ENCODE peak calls at places on chromosome 2, in five cellular contexts. Z is HL-60, C is right atrium auricular region, Y is GM23338, F is tibial artery. U is an unnamed sample.

GRCh38 chr2:62415019-62415431 is 91.0 kb downstream of the TMEM17 start:
- DNase-seq in Z (peak), C (no peak), Y (no peak), F (no peak), U (no peak)

GRCh38 chr2:109459485-109459884 is 154.3 kb downstream of the SEPTIN10 start:
- DNase-seq in Z (no peak), C (no peak), Y (no peak), F (peak), U (no peak)

GRCh38 chr2:130252880-130253645 is 54.8 kb upstream of the TUBA3E start:
- DNase-seq in Z (no peak), C (no peak), Y (peak), F (no peak), U (peak)

GRCh38 chr2:235343869-235344268 is 150.0 kb upstream of the AGAP1 start:
- DNase-seq in Z (no peak), C (no peak), Y (no peak), F (no peak), U (no peak)

GRCh38 chr2:119028327-119029174 is 86.6 kb downstream of the MARCO start:
- DNase-seq in Z (peak), C (no peak), Y (peak), F (no peak), U (no peak)

GRCh38 chr2:39623916-39624315 is 41.8 kb upstream of the TMEM178A start:
- DNase-seq in Z (no peak), C (no peak), Y (no peak), F (no peak), U (no peak)

GRCh38 chr2:134333646-134334189 is 79.8 kb downstream of the MGAT5 start:
- DNase-seq in Z (no peak), C (no peak), Y (no peak), F (no peak), U (no peak)

GRCh38 chr2:64063924-64064331 is 44.7 kb upstream of the VPS54 start:
- DNase-seq in Z (no peak), C (no peak), Y (peak), F (no peak), U (no peak)

GRCh38 chr2:136020831-136021230 is 35.4 kb upstream of the DARS1 start:
- DNase-seq in Z (no peak), C (no peak), Y (no peak), F (no peak), U (no peak)

GRCh38 chr2:170771049-170771937 is 1.1 kb downstream of the ERICH2 start:
- DNase-seq in Z (no peak), C (no peak), Y (peak), F (peak), U (no peak)

GRCh38 chr2:229245013-229245412 is 26.1 kb downstream of the PID1 start:
- DNase-seq in Z (no peak), C (no peak), Y (peak), F (no peak), U (no peak)

GRCh38 chr2:178404380-178404767 is 46.6 kb downstream of the PRKRA start:
- DNase-seq in Z (peak), C (no peak), Y (no peak), F (no peak), U (no peak)

GRCh38 chr2:216633616-216634316 is 546 bp downstream of the IGFBP2 start:
- DNase-seq in Z (no peak), C (no peak), Y (peak), F (no peak), U (no peak)

GRCh38 chr2:15158117-15158516 is 403.0 kb downstream of the NBAS start:
- DNase-seq in Z (no peak), C (no peak), Y (peak), F (no peak), U (no peak)

GRCh38 chr2:177242136-177242987 is 22.2 kb downstream of the NFE2L2 start:
- DNase-seq in Z (no peak), C (no peak), Y (no peak), F (no peak), U (no peak)

GRCh38 chr2:9767656-9768281 is 75.5 kb upstream of the TAF1B start:
- DNase-seq in Z (no peak), C (no peak), Y (no peak), F (peak), U (no peak)

GRCh38 chr2:239722760-239723448 is 302.2 kb downstream of the NDUFA10 start:
- DNase-seq in Z (no peak), C (no peak), Y (no peak), F (peak), U (no peak)

GRCh38 chr2:188291142-188291616 is 495 bp upstream of the GULP1 start:
- DNase-seq in Z (no peak), C (no peak), Y (no peak), F (no peak), U (no peak)

GRCh38 chr2:205270689-205271088 is 411.6 kb upstream of the NRP2 start:
- DNase-seq in Z (no peak), C (no peak), Y (no peak), F (no peak), U (no peak)

GRCh38 chr2:12700989-12701388 is 15.7 kb upstream of the TRIB2 start:
- DNase-seq in Z (no peak), C (no peak), Y (no peak), F (no peak), U (no peak)

GRCh38 chr2:16487686-16488085 is 177.9 kb downstream of the CYRIA start:
- DNase-seq in Z (peak), C (no peak), Y (peak), F (no peak), U (no peak)

GRCh38 chr2:227163998-227164744 is at the start of the genes COL4A3 and COL4A4:
- DNase-seq in Z (no peak), C (peak), Y (peak), F (peak), U (no peak)

GRCh38 chr2:223797811-223798721 is 39.3 kb downstream of the AP1S3 start:
- DNase-seq in Z (peak), C (no peak), Y (peak), F (no peak), U (no peak)

GRCh38 chr2:44268259-44268649 is 7.0 kb upstream of the SLC3A1 start:
- DNase-seq in Z (no peak), C (no peak), Y (no peak), F (no peak), U (no peak)

GRCh38 chr2:240482141-240482540 is 46.7 kb downstream of the GPC1 start:
- DNase-seq in Z (no peak), C (peak), Y (no peak), F (peak), U (no peak)

GRCh38 chr2:32739679-32740078 is 111.8 kb downstream of the TTC27 start:
- DNase-seq in Z (no peak), C (no peak), Y (no peak), F (no peak), U (no peak)

DNA sequence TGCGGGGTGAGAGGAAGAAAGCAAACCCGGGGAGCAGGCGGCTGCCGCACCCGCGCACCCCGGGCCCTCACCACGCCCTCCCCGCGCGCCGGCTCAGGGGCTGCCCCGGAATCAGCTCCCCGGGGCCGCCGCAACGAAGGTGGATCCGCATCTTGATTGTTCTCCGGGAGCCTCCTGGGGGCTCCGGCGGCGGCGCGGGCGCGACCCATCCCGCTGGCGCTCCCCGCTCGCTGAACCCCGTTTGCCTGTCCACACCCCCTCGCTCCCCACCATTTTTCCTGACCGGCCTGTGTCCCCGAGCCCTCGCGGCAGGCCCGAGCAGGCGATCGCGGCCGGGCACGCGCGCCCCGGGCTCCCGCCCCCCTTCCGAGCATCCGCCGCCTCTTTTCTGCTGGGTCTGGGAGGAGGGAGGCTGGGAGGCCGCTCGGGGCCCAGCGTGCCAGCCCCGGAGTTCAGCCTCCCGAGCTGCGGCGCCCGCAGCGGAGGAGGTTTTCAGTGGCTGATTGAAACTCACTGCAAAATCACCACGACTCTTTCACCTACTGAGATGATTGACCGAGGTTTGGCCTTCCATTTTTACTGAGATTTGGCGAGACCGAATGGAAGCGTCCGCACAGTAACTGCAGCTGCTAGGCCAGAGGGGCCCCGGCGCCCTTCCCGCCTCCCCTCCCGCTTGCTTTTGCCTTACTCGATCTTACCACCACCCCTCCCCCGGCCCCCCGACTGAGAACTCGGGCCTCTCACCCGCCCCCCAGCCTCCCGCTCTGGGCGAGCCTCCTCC is 4.7 kb downstream of the SOX11 start:
- DNase-seq in Z (no peak), C (no peak), Y (peak), F (no peak), U (no peak)
- H3K27ac ChIP-seq in Z (no peak), C (no peak), Y (no peak), F (no peak), U (no peak)

GRCh38 chr2:120935339-120936313 is 200.0 kb downstream of the GLI2 start:
- DNase-seq in Z (no peak), C (no peak), Y (no peak), F (no peak), U (no peak)
- H3K27ac ChIP-seq in Z (no peak), C (peak), Y (no peak), F (peak), U (peak)

DNA sequence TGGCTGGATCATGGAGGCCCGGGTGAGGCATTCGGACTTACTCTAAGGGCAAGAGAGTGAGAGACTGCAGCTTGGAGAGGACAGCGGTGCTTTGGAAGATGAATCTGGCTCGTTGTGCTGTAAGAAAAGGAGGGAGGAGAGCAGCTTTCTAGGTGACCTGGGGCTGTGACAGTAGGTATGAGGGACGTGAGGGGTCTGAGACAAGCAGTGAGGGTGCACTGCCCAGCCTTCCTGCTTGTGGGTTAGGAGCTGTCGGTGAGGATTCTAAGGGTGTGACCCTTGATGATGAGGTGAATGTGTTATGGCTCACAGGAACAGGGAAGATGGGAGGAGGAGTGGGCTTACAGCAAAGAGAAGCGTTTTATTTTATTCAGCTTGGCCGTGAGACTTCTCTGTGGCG is 27.1 kb upstream of the RHOB start:
- DNase-seq in Z (no peak), C (peak), Y (no peak), F (peak), U (no peak)
- H3K27ac ChIP-seq in Z (no peak), C (peak), Y (no peak), F (peak), U (no peak)

GRCh38 chr2:49224426-49225010 is 70.2 kb upstream of the FSHR start:
- DNase-seq in Z (no peak), C (no peak), Y (no peak), F (no peak), U (no peak)
- H3K27ac ChIP-seq in Z (no peak), C (no peak), Y (no peak), F (no peak), U (no peak)

DNA sequence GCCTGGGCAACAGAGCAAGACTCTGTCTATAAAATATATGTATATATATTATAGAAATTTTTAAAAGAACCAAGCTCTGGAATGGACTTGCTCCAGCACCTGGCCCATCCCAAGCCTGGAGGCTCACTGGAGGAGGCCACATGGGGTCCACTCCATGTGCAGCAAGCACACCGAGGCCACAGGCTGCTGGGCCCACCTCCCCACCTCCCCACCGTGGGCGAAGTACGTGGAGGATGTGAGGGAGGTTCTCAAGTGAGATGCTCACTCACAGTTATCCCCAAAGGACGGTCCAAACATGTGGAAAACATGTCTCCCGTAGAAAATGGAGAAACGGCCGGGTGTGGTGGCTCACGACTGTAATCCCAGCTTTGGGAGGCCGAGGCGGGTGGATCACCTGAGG is 13.9 kb upstream of the RAB17 start:
- DNase-seq in Z (no peak), C (no peak), Y (no peak), F (no peak), U (no peak)
- H3K27ac ChIP-seq in Z (no peak), C (peak), Y (no peak), F (peak), U (no peak)

GRCh38 chr2:122863516-122863915 is 1108.1 kb downstream of the TSN start:
- DNase-seq in Z (no peak), C (no peak), Y (no peak), F (no peak), U (no peak)

GRCh38 chr2:122864728-122865127 is 1109.3 kb downstream of the TSN start:
- DNase-seq in Z (no peak), C (no peak), Y (no peak), F (no peak), U (no peak)

GRCh38 chr2:122868626-122869275 is 1113.3 kb downstream of the TSN start:
- DNase-seq in Z (no peak), C (no peak), Y (no peak), F (no peak), U (no peak)

GRCh38 chr2:122866095-122866494 is 1110.6 kb downstream of the TSN start:
- DNase-seq in Z (no peak), C (no peak), Y (no peak), F (no peak), U (no peak)
- H3K27ac ChIP-seq in Z (no peak), C (no peak), Y (no peak), F (no peak), U (no peak)

DNA sequence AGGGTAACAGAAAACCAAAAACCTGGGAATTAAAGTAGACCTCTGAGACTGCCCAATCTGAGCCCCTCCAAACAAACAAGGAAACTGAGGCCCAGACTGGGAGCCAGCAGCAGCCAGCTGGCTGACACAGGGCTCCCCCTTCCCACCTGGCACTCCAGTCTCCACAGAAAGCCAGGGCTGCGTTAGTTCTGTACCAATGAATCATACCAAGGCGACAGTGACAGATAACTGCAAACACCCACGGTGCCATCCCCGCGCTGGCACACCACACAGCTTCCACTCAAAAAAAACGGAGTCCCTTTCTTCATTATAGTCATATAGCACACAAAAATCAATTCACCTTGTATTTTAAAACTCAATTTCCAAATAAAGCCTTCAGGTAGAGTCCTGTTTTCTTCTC is 1.4 kb downstream of the PER2 start:
- DNase-seq in Z (no peak), C (no peak), Y (no peak), F (no peak), U (no peak)
- H3K27ac ChIP-seq in Z (peak), C (peak), Y (no peak), F (peak), U (peak)

GRCh38 chr2:127537142-127537541 is 1.7 kb downstream of the MYO7B start:
- DNase-seq in Z (no peak), C (no peak), Y (no peak), F (no peak), U (no peak)
- H3K27ac ChIP-seq in Z (no peak), C (no peak), Y (no peak), F (no peak), U (no peak)

DNA sequence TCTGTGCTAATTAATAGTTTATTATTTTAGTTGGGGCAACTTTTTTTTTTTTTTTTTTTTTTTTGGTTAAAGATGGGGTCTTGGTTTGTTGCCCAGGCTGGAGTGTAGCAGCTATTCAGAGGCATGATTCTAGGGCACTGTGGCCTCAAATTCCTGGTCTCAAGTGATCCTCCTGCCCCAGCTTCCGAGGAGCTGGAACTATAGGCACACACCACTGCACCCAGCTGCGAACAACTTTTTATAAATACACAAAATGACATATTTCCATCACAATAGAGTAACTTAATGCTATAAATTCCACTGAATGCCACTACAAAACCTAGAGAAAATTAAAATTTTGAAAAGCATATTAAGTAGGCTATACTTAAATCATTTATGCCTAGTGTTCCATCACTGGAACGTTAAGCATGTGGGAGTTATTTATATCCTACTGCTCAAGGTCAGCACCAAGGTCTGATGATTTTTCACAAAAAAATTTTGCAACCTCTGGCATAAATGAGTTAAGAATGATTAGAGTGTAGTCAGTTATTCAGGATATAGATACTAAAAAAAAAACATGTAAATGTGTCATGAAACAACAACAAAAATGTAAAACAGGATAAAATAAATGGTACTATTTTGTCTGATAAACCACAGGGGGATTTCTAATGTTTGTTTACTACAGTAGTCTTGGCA is 46.8 kb downstream of the GFPT1 start:
- DNase-seq in Z (no peak), C (no peak), Y (no peak), F (no peak), U (no peak)
- H3K27ac ChIP-seq in Z (no peak), C (no peak), Y (no peak), F (peak), U (no peak)